ENCODE peak calls at places on chromosome 9, in four cellular contexts. S, E, K and D are unnamed samples.

GRCh38 chr9:135805422-135806022 is 101.8 kb downstream of the CAMSAP1 start:
- DNase-seq in S (peak), E (no peak), K (no peak), D (no peak)

GRCh38 chr9:76109953-76110352 is 219.5 kb downstream of the PCSK5 start:
- DNase-seq in S (no peak), E (no peak), K (no peak), D (no peak)

GRCh38 chr9:76677481-76678055 is 86.7 kb upstream of the PCA3 start:
- DNase-seq in S (no peak), E (no peak), K (no peak), D (no peak)

GRCh38 chr9:126236273-126236672 is 90.4 kb upstream of the MVB12B start:
- DNase-seq in S (no peak), E (no peak), K (no peak), D (no peak)

GRCh38 chr9:104826911-104827310 is 63.0 kb downstream of the NIPSNAP3B start:
- DNase-seq in S (no peak), E (no peak), K (no peak), D (no peak)

GRCh38 chr9:131095666-131096489 is 453 bp upstream of the AIF1L start:
- DNase-seq in S (peak), E (no peak), K (no peak), D (no peak)

GRCh38 chr9:100324594-100325200 is 28.0 kb downstream of the TEX10 start:
- DNase-seq in S (no peak), E (no peak), K (no peak), D (no peak)

GRCh38 chr9:73553295-73553694 is 401.6 kb downstream of the ANXA1 start:
- DNase-seq in S (no peak), E (no peak), K (no peak), D (no peak)

GRCh38 chr9:126151671-126152050 is 175.0 kb upstream of the MVB12B start:
- DNase-seq in S (peak), E (peak), K (no peak), D (no peak)

GRCh38 chr9:1721219-1721618 is 293.9 kb upstream of the SMARCA2 start:
- DNase-seq in S (no peak), E (no peak), K (no peak), D (no peak)

GRCh38 chr9:114309096-114309495 is 13.8 kb upstream of the ORM1 start:
- DNase-seq in S (no peak), E (peak), K (no peak), D (no peak)

GRCh38 chr9:17082343-17082742 is 52.5 kb upstream of the CNTLN start:
- DNase-seq in S (peak), E (no peak), K (no peak), D (no peak)

GRCh38 chr9:39588056-39588814 is 232.8 kb downstream of the SPATA31A1 start:
- DNase-seq in S (peak), E (no peak), K (no peak), D (no peak)

GRCh38 chr9:33202552-33203300 is 35.6 kb upstream of the B4GALT1 start:
- DNase-seq in S (peak), E (no peak), K (peak), D (no peak)

GRCh38 chr9:118459832-118460425 is 755.7 kb downstream of the TLR4 start:
- DNase-seq in S (no peak), E (no peak), K (no peak), D (no peak)

GRCh38 chr9:32431940-32432555 is 47.6 kb downstream of the ACO1 start:
- DNase-seq in S (peak), E (no peak), K (no peak), D (no peak)

GRCh38 chr9:109418827-109419226 is 79.3 kb downstream of the PTPN3 start:
- DNase-seq in S (no peak), E (no peak), K (no peak), D (no peak)

GRCh38 chr9:127215266-127216209 is 49.0 kb upstream of the GARNL3 start:
- DNase-seq in S (peak), E (no peak), K (no peak), D (no peak)

GRCh38 chr9:102106446-102106845 is 368.0 kb upstream of the GRIN3A start:
- DNase-seq in S (no peak), E (no peak), K (no peak), D (no peak)

GRCh38 chr9:26264709-26265601 is 586.7 kb upstream of the TUSC1 start:
- DNase-seq in S (no peak), E (no peak), K (no peak), D (no peak)

GRCh38 chr9:128155736-128156500 is 4.1 kb upstream of the BBLN start:
- DNase-seq in S (peak), E (no peak), K (no peak), D (no peak)

GRCh38 chr9:76213751-76214150 is 180.5 kb downstream of the RFK start:
- DNase-seq in S (no peak), E (no peak), K (no peak), D (no peak)